ENCODE peak calls at places on chromosomes 2 and 18, in seven cellular contexts. V is RWPE1, E is foreskin melanocyte, D is iris pigment epithelial cell, O is RKO, B is HT-29, Z is breast epithelium. J is an unnamed sample.
A peak's percentile ranks its signal among the peaks of the same experiment; 100 is the strongest.

GRCh38 chr2:26649322-26649721 is 8.2 kb upstream of the CIB4 start:
- DNase-seq in E (no peak), D (no peak), O (no peak), B (no peak), V (no peak), Z (no peak), J (no peak)

GRCh38 chr18:43751203-43751602 is 473.9 kb upstream of the SYT4 start:
- DNase-seq in D (peak; percentile 87), E (no peak), B (no peak), Z (no peak), V (no peak), O (no peak), J (no peak)

GRCh38 chr2:63050916-63051794 is 525 bp downstream of the OTX1 start:
- DNase-seq in E (no peak), B (no peak), D (peak; percentile 15), Z (no peak), V (no peak), O (peak; percentile 34), J (no peak)

GRCh38 chr2:200788129-200788718 is 23.5 kb upstream of the BZW1 start:
- DNase-seq in V (no peak), Z (no peak), E (peak; percentile 22), O (peak; percentile 56), B (no peak), D (peak; percentile 80), J (no peak)

GRCh38 chr2:128444816-128445532 is 126.3 kb upstream of the HS6ST1 start:
- DNase-seq in D (peak; percentile 41), E (no peak), V (no peak), O (no peak), B (no peak), Z (no peak), J (no peak)

GRCh38 chr2:21646449-21646848 is 522.7 kb downstream of the TDRD15 start:
- DNase-seq in Z (no peak), B (no peak), E (no peak), O (no peak), V (no peak), D (no peak), J (no peak)

GRCh38 chr18:69291755-69292154 is 108.9 kb upstream of the DOK6 start:
- DNase-seq in V (no peak), O (no peak), D (no peak), Z (no peak), E (no peak), B (no peak), J (no peak)

GRCh38 chr2:127661949-127662510 is 13.3 kb downstream of the LIMS2 start:
- DNase-seq in O (no peak), V (no peak), D (no peak), B (no peak), E (no peak), Z (peak; percentile 37), J (no peak)

GRCh38 chr2:164757934-164758695 is 83.5 kb downstream of the COBLL1 start:
- DNase-seq in O (no peak), V (no peak), B (peak; percentile 74), Z (no peak), E (no peak), D (peak; percentile 94), J (no peak)

GRCh38 chr2:55155764-55156221 is 76.3 kb downstream of the CLHC1 start:
- DNase-seq in E (no peak), Z (no peak), V (no peak), D (peak; percentile 76), B (no peak), O (no peak), J (no peak)

GRCh38 chr2:29655391-29656086 is 265.8 kb downstream of the ALK start:
- DNase-seq in D (peak; percentile 48), O (no peak), Z (no peak), B (no peak), V (no peak), E (no peak), J (no peak)

GRCh38 chr2:7508220-7508943 is 591.2 kb downstream of the RNF144A start:
- DNase-seq in E (no peak), D (no peak), B (no peak), Z (no peak), O (no peak), V (no peak), J (no peak)

GRCh38 chr2:128446866-128447537 is 128.3 kb upstream of the HS6ST1 start:
- DNase-seq in V (no peak), Z (no peak), E (no peak), O (no peak), D (no peak), B (no peak), J (no peak)

GRCh38 chr2:111162718-111163331 is 42.1 kb downstream of the BCL2L11 start:
- DNase-seq in Z (no peak), E (no peak), B (peak; percentile 37), V (no peak), O (no peak), D (peak; percentile 47), J (peak; percentile 5)